ENCODE peak calls at places on chromosomes 3 and 15, in four cellular contexts. X is K562, C is GM12878, Y is HL-60. U is an unnamed sample.

GRCh38 chr3:106699093-106699492 is 678.1 kb upstream of the CCDC54 start:
- DNase-seq in X (no peak), C (no peak), Y (no peak), U (no peak)

GRCh38 chr15:75025102-75025501 is 1.7 kb downstream of the PPCDC start:
- DNase-seq in X (no peak), C (no peak), Y (peak), U (no peak)

GRCh38 chr3:14633819-14634424 is 17.6 kb upstream of the CCDC174 start:
- DNase-seq in X (peak), C (peak), Y (peak), U (peak)

GRCh38 chr3:129688310-129688895 is 81.9 kb upstream of the PLXND1 start:
- DNase-seq in X (no peak), C (no peak), Y (no peak), U (no peak)

GRCh38 chr3:161274691-161275298 is 53.7 kb downstream of the NMD3 start:
- DNase-seq in X (peak), C (no peak), Y (peak), U (peak)

GRCh38 chr15:92906563-92907081 is 6.5 kb downstream of the CHD2 start:
- DNase-seq in X (no peak), C (no peak), Y (no peak), U (no peak)

GRCh38 chr3:102200560-102200959 is 234.3 kb upstream of the ZPLD1 start:
- DNase-seq in X (no peak), C (no peak), Y (no peak), U (no peak)

GRCh38 chr15:95371664-95372063 is 958.8 kb upstream of the NR2F2 start:
- DNase-seq in X (no peak), C (no peak), Y (no peak), U (no peak)

GRCh38 chr15:39300451-39301153 is 280.3 kb upstream of the THBS1 start:
- DNase-seq in X (no peak), C (no peak), Y (no peak), U (no peak)

GRCh38 chr3:71713041-71713440 is 12.2 kb downstream of the EIF4E3 start:
- DNase-seq in X (no peak), C (no peak), Y (no peak), U (no peak)

GRCh38 chr3:24492971-24493551 is 1.6 kb downstream of the THRB start:
- DNase-seq in X (no peak), C (no peak), Y (no peak), U (no peak)

GRCh38 chr15:67172172-67172571 is 82.3 kb downstream of the AAGAB start:
- DNase-seq in X (no peak), C (no peak), Y (no peak), U (no peak)

GRCh38 chr3:195583831-195584542 is at the start of gene APOD:
- DNase-seq in X (peak), C (no peak), Y (no peak), U (no peak)

GRCh38 chr3:177335728-177336127 is 138.4 kb upstream of the TBL1XR1 start:
- DNase-seq in X (no peak), C (no peak), Y (peak), U (no peak)

GRCh38 chr15:51366071-51366470 is 24.6 kb downstream of the GLDN start:
- DNase-seq in X (no peak), C (no peak), Y (no peak), U (no peak)

GRCh38 chr15:29535952-29536351 is 266.3 kb upstream of the NSMCE3 start:
- DNase-seq in X (no peak), C (no peak), Y (no peak), U (no peak)

GRCh38 chr3:50627407-50628051 is 10.6 kb downstream of the MAPKAPK3 start:
- DNase-seq in X (no peak), C (no peak), Y (no peak), U (peak)

GRCh38 chr15:90807074-90807646 is 61.2 kb upstream of the FURIN start:
- DNase-seq in X (no peak), C (no peak), Y (no peak), U (no peak)

GRCh38 chr3:159711560-159712333 is 276.9 kb upstream of the IL12A start:
- DNase-seq in X (no peak), C (no peak), Y (no peak), U (no peak)

GRCh38 chr15:96264351-96264798 is 66.1 kb upstream of the NR2F2 start:
- DNase-seq in X (peak), C (no peak), Y (no peak), U (no peak)

GRCh38 chr3:43737001-43737440 is 46.3 kb downstream of the ABHD5 start:
- DNase-seq in X (no peak), C (no peak), Y (no peak), U (no peak)

GRCh38 chr3:121295966-121296365 is 249.8 kb downstream of the POLQ start:
- DNase-seq in X (no peak), C (no peak), Y (no peak), U (no peak)

GRCh38 chr3:99911433-99911832 is 93.8 kb downstream of the CMSS1 start:
- DNase-seq in X (no peak), C (no peak), Y (no peak), U (no peak)

GRCh38 chr3:18064586-18064985 is 322.2 kb upstream of the TBC1D5 start:
- DNase-seq in X (no peak), C (no peak), Y (no peak), U (no peak)

GRCh38 chr3:187639912-187640822 is 30.0 kb downstream of the SST start:
- DNase-seq in X (no peak), C (no peak), Y (no peak), U (no peak)

GRCh38 chr15:94001113-94001919 is 230.0 kb upstream of the MCTP2 start:
- DNase-seq in X (no peak), C (no peak), Y (no peak), U (no peak)

DNA sequence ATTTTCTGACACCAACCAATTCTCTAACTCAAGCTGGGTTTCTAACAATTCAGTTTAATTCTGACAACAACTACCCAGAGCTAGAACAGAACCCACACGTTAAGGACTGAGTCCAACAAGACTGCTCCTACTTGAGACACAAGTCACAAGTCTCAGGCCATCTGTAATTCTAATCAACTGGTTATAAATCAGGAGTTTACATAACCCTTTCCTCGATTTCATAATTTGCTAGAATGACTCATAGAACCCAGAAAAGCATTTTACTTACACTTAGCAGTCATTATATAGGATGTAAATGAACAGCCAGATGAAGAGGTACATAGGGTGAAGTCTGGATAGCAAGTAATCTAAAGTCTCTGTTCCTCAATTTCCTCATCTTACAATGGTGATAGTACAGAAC is 1018.1 kb downstream of the DIPK2A start:
- DNase-seq in X (no peak), C (no peak), Y (no peak), U (no peak)
- TF ChIP-seq POLR2AphosphoS5 in X (no peak), C (no peak), Y (no peak), U (no peak)

GRCh38 chr3:123102249-123102648 is 35.4 kb downstream of the PDIA5 start:
- DNase-seq in X (no peak), C (no peak), Y (no peak), U (no peak)

GRCh38 chr3:123104550-123104949 is 37.7 kb downstream of the PDIA5 start:
- DNase-seq in X (no peak), C (no peak), Y (no peak), U (no peak)

GRCh38 chr3:123110238-123110952 is 43.6 kb downstream of the PDIA5 start:
- DNase-seq in X (no peak), C (no peak), Y (no peak), U (no peak)

GRCh38 chr3:123102826-123103225 is 36.0 kb downstream of the PDIA5 start:
- DNase-seq in X (no peak), C (no peak), Y (no peak), U (no peak)

GRCh38 chr3:123105201-123106189 is 38.7 kb downstream of the PDIA5 start:
- DNase-seq in X (no peak), C (peak), Y (peak), U (peak)
- TF ChIP-seq SPI1 in X (no peak), C (peak), Y (peak), U (peak)

GRCh38 chr15:65254237-65254820 is 32.4 kb downstream of the PARP16 start:
- DNase-seq in X (no peak), C (no peak), Y (no peak), U (no peak)

GRCh38 chr15:65263313-65263712 is 23.4 kb downstream of the PARP16 start:
- DNase-seq in X (no peak), C (no peak), Y (no peak), U (no peak)

GRCh38 chr15:65258370-65258769 is 28.3 kb downstream of the PARP16 start:
- DNase-seq in X (no peak), C (no peak), Y (no peak), U (no peak)

GRCh38 chr15:65258863-65259262 is 27.8 kb downstream of the PARP16 start:
- DNase-seq in X (no peak), C (no peak), Y (no peak), U (no peak)

GRCh38 chr15:65259367-65259781 is 27.3 kb downstream of the PARP16 start:
- DNase-seq in X (no peak), C (no peak), Y (no peak), U (no peak)
- TF ChIP-seq POLR2AphosphoS5 in X (no peak), C (no peak), Y (no peak), U (no peak)

GRCh38 chr3:112128843-112129727 is 4.0 kb downstream of the GCSAM start:
- DNase-seq in X (no peak), C (no peak), Y (peak), U (no peak)
- TF ChIP-seq SPI1 in X (no peak), C (peak), Y (peak), U (peak)

GRCh38 chr15:78427985-78428384 is 10.0 kb upstream of the IREB2 start:
- DNase-seq in X (no peak), C (no peak), Y (no peak), U (no peak)

GRCh38 chr15:78432664-78433063 is 5.4 kb upstream of the IREB2 start:
- DNase-seq in X (no peak), C (no peak), Y (no peak), U (no peak)

GRCh38 chr15:78431955-78432354 is 6.1 kb upstream of the IREB2 start:
- DNase-seq in X (no peak), C (no peak), Y (no peak), U (no peak)

GRCh38 chr15:78425643-78426042 is 12.4 kb upstream of the IREB2 start:
- DNase-seq in X (no peak), C (no peak), Y (peak), U (no peak)

GRCh38 chr15:78429477-78429876 is 8.5 kb upstream of the IREB2 start:
- DNase-seq in X (no peak), C (no peak), Y (peak), U (no peak)
- TF ChIP-seq POLR2AphosphoS5 in X (no peak), C (no peak), Y (no peak), U (no peak)

GRCh38 chr15:68432665-68433064 is 702 bp upstream of the ITGA11 start:
- DNase-seq in X (no peak), C (no peak), Y (no peak), U (no peak)

GRCh38 chr15:68435966-68436365 is 4.0 kb upstream of the ITGA11 start:
- DNase-seq in X (no peak), C (no peak), Y (no peak), U (no peak)

GRCh38 chr15:68433551-68433950 is 1.6 kb upstream of the ITGA11 start:
- DNase-seq in X (no peak), C (no peak), Y (no peak), U (no peak)

GRCh38 chr15:68431792-68432401 is at the start of gene ITGA11:
- DNase-seq in X (peak), C (no peak), Y (peak), U (peak)

DNA sequence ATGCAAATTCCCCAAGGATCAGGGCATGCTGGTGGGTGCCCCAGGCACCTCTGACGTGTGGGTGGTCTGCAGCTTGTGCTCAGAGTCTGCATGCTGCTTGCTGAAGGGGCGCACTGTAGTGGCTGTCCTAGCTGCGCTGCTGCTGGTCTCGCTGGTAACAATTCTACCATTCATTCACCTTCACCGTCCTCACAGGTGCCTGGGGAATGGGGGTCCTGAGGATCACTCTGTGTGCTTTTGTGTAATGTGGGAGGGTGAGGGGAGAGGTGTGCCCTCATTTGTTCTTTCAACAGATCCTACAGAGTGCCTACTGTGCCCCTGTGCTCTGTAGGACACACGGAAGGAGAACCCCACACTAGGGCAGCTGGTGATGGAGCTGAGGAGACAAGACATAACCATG is 2.1 kb upstream of the ITGA11 start:
- DNase-seq in X (no peak), C (no peak), Y (no peak), U (no peak)
- TF ChIP-seq SPI1 in X (no peak), C (no peak), Y (no peak), U (no peak)

GRCh38 chr3:111904376-111905241 is 45.5 kb downstream of the PHLDB2 start:
- DNase-seq in X (no peak), C (no peak), Y (no peak), U (no peak)
- TF ChIP-seq POLR2AphosphoS5 in X (no peak), C (no peak), Y (no peak), U (no peak)

GRCh38 chr3:27425896-27426565 is 56.8 kb upstream of the NEK10 start:
- DNase-seq in X (no peak), C (no peak), Y (no peak), U (no peak)

GRCh38 chr3:27426926-27427325 is 57.3 kb downstream of the SLC4A7 start:
- DNase-seq in X (no peak), C (no peak), Y (peak), U (no peak)

GRCh38 chr3:27428446-27428845 is 55.7 kb downstream of the SLC4A7 start:
- DNase-seq in X (no peak), C (no peak), Y (no peak), U (no peak)

GRCh38 chr3:27431116-27431515 is 53.1 kb downstream of the SLC4A7 start:
- DNase-seq in X (no peak), C (no peak), Y (no peak), U (no peak)

GRCh38 chr3:27429909-27430308 is 54.3 kb downstream of the SLC4A7 start:
- DNase-seq in X (no peak), C (no peak), Y (no peak), U (no peak)
- TF ChIP-seq SPI1 in X (no peak), C (no peak), Y (no peak), U (no peak)

GRCh38 chr3:21682231-21682630 is 68.8 kb downstream of the ZNF385D start:
- DNase-seq in X (no peak), C (no peak), Y (no peak), U (no peak)
- TF ChIP-seq POLR2AphosphoS5 in X (no peak), C (no peak), Y (no peak), U (no peak)

DNA sequence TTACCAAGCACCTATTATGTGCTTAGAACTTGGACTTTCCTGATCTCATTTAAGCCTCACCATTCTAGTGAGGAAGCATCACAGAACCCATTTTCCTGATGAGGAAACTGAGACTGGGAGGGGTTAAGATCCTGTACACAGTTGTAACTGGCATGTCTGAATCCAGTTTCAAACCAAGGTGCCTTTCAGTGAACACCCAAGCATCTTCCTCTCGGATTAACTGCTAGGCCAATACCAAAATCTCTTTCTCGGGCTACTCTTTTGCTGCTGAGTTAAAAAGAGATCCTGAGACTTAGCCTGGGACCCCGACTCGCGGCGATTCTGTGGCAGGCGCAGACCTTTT is 578 bp upstream of the CEMIP start:
- DNase-seq in X (no peak), C (no peak), Y (no peak), U (no peak)
- TF ChIP-seq SPI1 in X (no peak), C (no peak), Y (no peak), U (no peak)

U was measured in GM12891.